ENCODE peak calls at places on chromosomes 7 and 10, in five cellular contexts. F, W, Q, A and M are unnamed samples.

GRCh38 chr10:63770523-63770922 is 249.3 kb downstream of the REEP3 start:
- DNase-seq in W (no peak), F (no peak), Q (no peak), A (no peak), M (no peak)

GRCh38 chr7:113774182-113774807 is 144.5 kb downstream of the PPP1R3A start:
- DNase-seq in W (peak; percentile 20), Q (peak; percentile 71), F (peak; percentile 41), A (peak; percentile 28), M (peak; percentile 70)

GRCh38 chr7:141073641-141074161 is at the start of gene TMEM178B:
- DNase-seq in Q (no peak), A (no peak), W (no peak), F (no peak), M (no peak)

GRCh38 chr10:42932735-42933453 is 144.0 kb upstream of the RET start:
- DNase-seq in Q (no peak), A (no peak), W (peak; percentile 56), F (no peak), M (no peak)

GRCh38 chr10:78953124-78954008 is 115.4 kb upstream of the ZMIZ1 start:
- DNase-seq in F (no peak), W (peak; percentile 74), A (no peak), Q (no peak), M (peak; percentile 100)

GRCh38 chr7:146826338-146826737 is 709.7 kb downstream of the CNTNAP2 start:
- DNase-seq in F (no peak), Q (no peak), W (no peak), A (no peak), M (no peak)

GRCh38 chr10:110500515-110500905 is 2.8 kb downstream of the DUSP5 start:
- DNase-seq in F (peak; percentile 45), A (no peak), W (no peak), Q (peak; percentile 51), M (no peak)

GRCh38 chr10:47034511-47035051 is 123.4 kb downstream of the PTPN20 start:
- DNase-seq in A (no peak), F (no peak), W (no peak), Q (no peak), M (no peak)

GRCh38 chr7:139358541-139359365 is 941 bp upstream of the LUC7L2 start:
- DNase-seq in Q (peak; percentile 47), W (peak; percentile 43), A (no peak), F (peak; percentile 67), M (peak; percentile 72)

GRCh38 chr7:13990319-13990983 is 985 bp upstream of the ETV1 start:
- DNase-seq in A (peak; percentile 0), W (peak; percentile 37), F (peak; percentile 42), Q (peak; percentile 73), M (peak; percentile 14)

GRCh38 chr10:76285012-76285411 is 853.6 kb downstream of the LRMDA start:
- DNase-seq in W (no peak), Q (no peak), A (peak; percentile 6), F (peak; percentile 29), M (no peak)

GRCh38 chr10:79552143-79552542 is 8.1 kb downstream of the SFTPA2 start:
- DNase-seq in W (no peak), F (no peak), Q (no peak), A (no peak), M (no peak)

GRCh38 chr10:132120734-132121510 is 55.2 kb downstream of the JAKMIP3 start:
- DNase-seq in A (no peak), W (no peak), Q (no peak), F (no peak), M (no peak)

GRCh38 chr10:75773139-75773801 is 341.8 kb downstream of the LRMDA start:
- DNase-seq in W (no peak), A (peak; percentile 92), Q (no peak), F (peak; percentile 67), M (peak; percentile 34)

GRCh38 chr7:73770002-73770859 is at the start of gene CLDN3:
- DNase-seq in F (peak; percentile 74), W (peak; percentile 5), Q (no peak), A (no peak), M (peak; percentile 68)

GRCh38 chr10:131973160-131973951 is 8.4 kb downstream of the BNIP3 start:
- DNase-seq in Q (no peak), W (no peak), F (no peak), A (no peak), M (no peak)

GRCh38 chr7:86925221-86925620 is 134.2 kb downstream of the ELAPOR2 start:
- DNase-seq in F (no peak), W (no peak), Q (no peak), A (no peak), M (no peak)

GRCh38 chr10:133154996-133155778 is 4.8 kb upstream of the KNDC1 start:
- DNase-seq in Q (no peak), F (no peak), W (no peak), A (no peak), M (no peak)

GRCh38 chr7:32865448-32865847 is 26.1 kb downstream of the KBTBD2 start:
- DNase-seq in A (no peak), W (no peak), Q (no peak), F (no peak), M (no peak)

GRCh38 chr10:26448292-26448691 is 10.2 kb downstream of the APBB1IP start:
- DNase-seq in Q (no peak), W (no peak), A (no peak), F (no peak), M (no peak)
- TF ChIP-seq CTCF in Q (no peak), W (no peak), A (no peak), F (no peak), M (no peak)

DNA sequence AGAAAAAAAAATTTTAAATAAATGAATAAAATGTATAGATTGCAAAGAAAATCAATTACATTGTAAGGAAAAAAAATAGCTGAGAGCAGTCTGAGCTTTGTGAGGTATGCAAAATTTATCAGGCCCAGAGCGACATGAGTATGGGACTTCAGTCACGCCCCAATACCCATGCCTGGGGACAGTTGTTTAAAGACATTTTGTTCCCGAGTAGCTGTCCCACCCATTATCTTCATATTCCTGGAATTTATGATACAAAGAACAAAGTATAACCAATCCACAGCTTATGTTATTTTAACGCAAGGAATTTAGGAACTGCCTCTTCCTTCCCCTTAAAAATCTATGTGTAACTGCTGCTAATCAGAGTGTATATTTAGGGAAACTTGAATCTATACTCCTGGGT is 1.6 kb upstream of the PON2 start:
- DNase-seq in F (peak; percentile 70), A (no peak), W (no peak), Q (no peak), M (no peak)
- TF ChIP-seq POLR2A in F (no peak), A (no peak), W (no peak), Q (no peak), M (no peak)

GRCh38 chr10:112754001-112754411 is 196.0 kb upstream of the TCF7L2 start:
- DNase-seq in W (no peak), Q (peak; percentile 34), A (no peak), F (no peak), M (peak; percentile 40)

GRCh38 chr10:112752268-112752667 is 197.8 kb upstream of the TCF7L2 start:
- DNase-seq in A (no peak), F (no peak), W (no peak), Q (no peak), M (no peak)

GRCh38 chr10:112756118-112756512 is 193.9 kb upstream of the TCF7L2 start:
- DNase-seq in A (no peak), W (no peak), F (no peak), Q (no peak), M (no peak)

GRCh38 chr10:112758961-112759360 is 191.1 kb upstream of the TCF7L2 start:
- DNase-seq in Q (no peak), F (no peak), A (no peak), W (no peak), M (no peak)

DNA sequence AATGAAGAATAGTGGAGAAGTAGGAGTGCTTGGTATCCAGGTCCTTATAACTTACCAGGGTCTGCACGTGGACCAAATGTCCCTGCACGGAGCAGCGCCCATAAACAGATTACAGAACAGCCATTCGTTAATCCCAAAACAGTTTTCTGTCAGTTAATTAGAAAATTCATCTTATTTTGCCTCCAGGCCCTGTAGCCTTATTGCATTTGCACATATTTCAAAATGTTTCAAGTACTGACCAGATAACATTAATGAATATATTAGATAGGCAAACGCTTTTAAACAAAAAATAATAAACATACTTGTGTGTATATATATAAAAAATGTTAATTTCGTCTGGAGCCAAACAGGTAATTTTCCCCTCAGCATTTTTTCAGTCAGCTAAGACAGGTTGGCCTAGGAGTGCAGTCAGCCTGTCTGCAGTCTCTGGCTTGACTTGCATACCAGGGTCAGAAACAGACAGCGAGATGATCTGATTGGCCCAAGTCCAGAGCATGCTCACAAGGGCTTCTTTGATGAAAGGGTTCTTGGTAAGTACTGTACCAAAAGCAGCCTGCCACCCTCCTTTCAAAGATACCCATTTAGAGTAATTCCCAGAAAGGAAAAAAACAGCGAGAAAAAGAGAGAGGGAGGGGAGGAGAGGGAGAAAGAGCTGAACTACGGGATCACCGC is 194.5 kb upstream of the TCF7L2 start:
- DNase-seq in Q (no peak), F (no peak), W (peak; percentile 27), A (peak; percentile 77), M (no peak)
- TF ChIP-seq MYC in Q (no peak), F (no peak), W (no peak), A (no peak), M (no peak)

DNA sequence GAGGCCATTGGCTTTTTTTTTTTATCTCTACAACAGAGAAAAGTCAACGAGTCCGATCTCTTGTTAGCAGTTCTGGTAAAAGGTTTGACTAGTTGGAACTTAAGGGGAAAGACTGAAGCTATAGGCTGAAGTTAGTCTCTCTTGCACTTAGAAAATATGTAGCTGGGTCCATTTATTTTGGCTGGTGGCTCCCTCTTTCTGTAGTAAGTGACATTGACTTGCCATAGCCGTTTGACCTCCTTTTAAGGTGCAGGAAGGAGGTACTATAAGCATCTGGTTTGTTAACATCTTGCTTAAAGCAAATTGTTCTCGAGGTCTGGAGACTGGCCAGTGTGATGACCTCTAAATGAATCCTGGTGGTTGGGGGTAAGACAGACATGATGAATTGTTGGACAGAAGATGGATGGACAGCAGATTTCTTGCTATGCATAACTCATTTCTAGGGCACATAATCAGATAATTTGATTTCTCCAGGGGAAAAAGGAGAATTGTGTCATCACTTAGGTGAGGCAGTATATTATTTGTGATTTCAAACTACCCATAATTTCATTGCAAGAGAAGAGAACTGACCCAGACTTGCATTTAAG is 356.3 kb upstream of the GALNT17 start:
- DNase-seq in W (no peak), F (peak; percentile 6), A (no peak), Q (no peak), M (peak; percentile 33)
- TF ChIP-seq CTCF in W (peak; percentile 32), F (no peak), A (no peak), Q (no peak), M (no peak)

GRCh38 chr7:130943336-130943901 is 209.4 kb upstream of the KLF14 start:
- DNase-seq in W (peak; percentile 56), A (no peak), F (peak; percentile 77), Q (peak; percentile 75), M (peak; percentile 43)

GRCh38 chr7:130946110-130946509 is 212.1 kb upstream of the KLF14 start:
- DNase-seq in A (peak; percentile 31), Q (no peak), F (no peak), W (no peak), M (no peak)

GRCh38 chr7:130943981-130944380 is 210.0 kb upstream of the KLF14 start:
- DNase-seq in F (no peak), W (no peak), Q (no peak), A (no peak), M (no peak)

GRCh38 chr7:130944997-130945396 is 211.0 kb upstream of the KLF14 start:
- DNase-seq in A (no peak), Q (no peak), F (no peak), W (no peak), M (no peak)

DNA sequence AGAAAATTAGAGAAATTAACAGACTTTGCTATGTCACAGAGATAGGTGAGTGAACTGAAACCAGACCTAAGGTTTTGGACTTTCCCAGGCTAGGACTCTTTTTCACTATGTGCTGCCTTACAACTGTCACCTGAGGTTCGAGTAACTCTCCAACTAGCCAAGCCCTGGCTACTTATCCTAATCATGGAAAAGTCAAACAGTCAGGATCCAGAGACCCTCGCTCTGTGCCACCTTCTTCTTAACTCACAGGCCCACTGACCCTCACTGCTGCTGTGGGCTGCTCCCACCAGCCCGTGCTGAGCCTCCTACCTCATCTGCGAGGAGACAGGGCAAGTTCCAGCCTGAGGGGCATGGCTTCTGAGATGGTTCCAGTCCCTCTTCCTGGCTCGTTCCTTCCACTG is 211.4 kb upstream of the KLF14 start:
- DNase-seq in Q (no peak), W (no peak), F (no peak), A (no peak), M (no peak)
- TF ChIP-seq POLR2A in Q (no peak), W (no peak), F (no peak), A (no peak), M (no peak)